ENCODE peak calls at places on chromosome 7, in ten cellular contexts. One of them, this sample, is unnamed.

GRCh38 chr7:148611692-148612091 is 21.1 kb downstream of the C7orf33 start:
- DNase-seq in K562: no peak
- DNase-seq in suprapubic skin: no peak
- DNase-seq in ovary: no peak
- DNase-seq in H1: peak
- DNase-seq in HepG2: no peak
- DNase-seq in tibial nerve: no peak
- DNase-seq in transverse colon: no peak
- DNase-seq in GM12878: no peak
- DNase-seq in SK-N-SH: no peak
- DNase-seq in this sample: no peak

GRCh38 chr7:2190531-2190930 is 42.2 kb downstream of the MAD1L1 start:
- DNase-seq in transverse colon: no peak
- DNase-seq in GM12878: no peak
- DNase-seq in K562: no peak
- DNase-seq in SK-N-SH: no peak
- DNase-seq in tibial nerve: no peak
- DNase-seq in H1: no peak
- DNase-seq in suprapubic skin: no peak
- DNase-seq in ovary: no peak
- DNase-seq in HepG2: no peak
- DNase-seq in this sample: no peak

GRCh38 chr7:16098058-16098457 is 323.3 kb downstream of the CRPPA start:
- DNase-seq in H1: no peak
- DNase-seq in K562: no peak
- DNase-seq in ovary: no peak
- DNase-seq in GM12878: no peak
- DNase-seq in HepG2: no peak
- DNase-seq in SK-N-SH: no peak
- DNase-seq in suprapubic skin: no peak
- DNase-seq in transverse colon: no peak
- DNase-seq in tibial nerve: no peak
- DNase-seq in this sample: no peak

GRCh38 chr7:41817386-41817785 is 114.5 kb upstream of the INHBA start:
- DNase-seq in H1: no peak
- DNase-seq in SK-N-SH: no peak
- DNase-seq in GM12878: no peak
- DNase-seq in ovary: no peak
- DNase-seq in HepG2: no peak
- DNase-seq in transverse colon: no peak
- DNase-seq in suprapubic skin: no peak
- DNase-seq in tibial nerve: no peak
- DNase-seq in K562: no peak
- DNase-seq in this sample: no peak

GRCh38 chr7:55405856-55406541 is 40.9 kb downstream of the LANCL2 start:
- DNase-seq in SK-N-SH: no peak
- DNase-seq in K562: no peak
- DNase-seq in H1: no peak
- DNase-seq in transverse colon: peak
- DNase-seq in ovary: no peak
- DNase-seq in GM12878: no peak
- DNase-seq in tibial nerve: no peak
- DNase-seq in HepG2: no peak
- DNase-seq in suprapubic skin: no peak
- DNase-seq in this sample: no peak

GRCh38 chr7:54841772-54842707 is 83.0 kb upstream of the SEC61G start:
- DNase-seq in H1: no peak
- DNase-seq in tibial nerve: no peak
- DNase-seq in K562: no peak
- DNase-seq in HepG2: peak
- DNase-seq in SK-N-SH: no peak
- DNase-seq in ovary: peak
- DNase-seq in suprapubic skin: no peak
- DNase-seq in GM12878: no peak
- DNase-seq in transverse colon: peak
- DNase-seq in this sample: no peak

GRCh38 chr7:137038706-137039105 is 170.3 kb downstream of the CHRM2 start:
- DNase-seq in SK-N-SH: no peak
- DNase-seq in GM12878: no peak
- DNase-seq in ovary: no peak
- DNase-seq in tibial nerve: no peak
- DNase-seq in transverse colon: no peak
- DNase-seq in K562: no peak
- DNase-seq in HepG2: no peak
- DNase-seq in H1: no peak
- DNase-seq in suprapubic skin: no peak
- DNase-seq in this sample: no peak

GRCh38 chr7:1954366-1955004 is 278.3 kb downstream of the MAD1L1 start:
- DNase-seq in tibial nerve: no peak
- DNase-seq in suprapubic skin: no peak
- DNase-seq in GM12878: no peak
- DNase-seq in SK-N-SH: no peak
- DNase-seq in transverse colon: no peak
- DNase-seq in K562: peak
- DNase-seq in H1: no peak
- DNase-seq in HepG2: no peak
- DNase-seq in ovary: no peak
- DNase-seq in this sample: no peak

GRCh38 chr7:107501593-107501992 is 31.7 kb downstream of the GPR22 start:
- DNase-seq in suprapubic skin: no peak
- DNase-seq in SK-N-SH: peak
- DNase-seq in ovary: no peak
- DNase-seq in transverse colon: peak
- DNase-seq in HepG2: peak
- DNase-seq in H1: no peak
- DNase-seq in GM12878: no peak
- DNase-seq in K562: peak
- DNase-seq in tibial nerve: no peak
- DNase-seq in this sample: no peak

GRCh38 chr7:150829426-150829825 is 22.9 kb upstream of the AOC1 start:
- DNase-seq in GM12878: no peak
- DNase-seq in SK-N-SH: no peak
- DNase-seq in transverse colon: no peak
- DNase-seq in K562: no peak
- DNase-seq in H1: no peak
- DNase-seq in tibial nerve: no peak
- DNase-seq in ovary: no peak
- DNase-seq in HepG2: no peak
- DNase-seq in suprapubic skin: no peak
- DNase-seq in this sample: no peak

DNA sequence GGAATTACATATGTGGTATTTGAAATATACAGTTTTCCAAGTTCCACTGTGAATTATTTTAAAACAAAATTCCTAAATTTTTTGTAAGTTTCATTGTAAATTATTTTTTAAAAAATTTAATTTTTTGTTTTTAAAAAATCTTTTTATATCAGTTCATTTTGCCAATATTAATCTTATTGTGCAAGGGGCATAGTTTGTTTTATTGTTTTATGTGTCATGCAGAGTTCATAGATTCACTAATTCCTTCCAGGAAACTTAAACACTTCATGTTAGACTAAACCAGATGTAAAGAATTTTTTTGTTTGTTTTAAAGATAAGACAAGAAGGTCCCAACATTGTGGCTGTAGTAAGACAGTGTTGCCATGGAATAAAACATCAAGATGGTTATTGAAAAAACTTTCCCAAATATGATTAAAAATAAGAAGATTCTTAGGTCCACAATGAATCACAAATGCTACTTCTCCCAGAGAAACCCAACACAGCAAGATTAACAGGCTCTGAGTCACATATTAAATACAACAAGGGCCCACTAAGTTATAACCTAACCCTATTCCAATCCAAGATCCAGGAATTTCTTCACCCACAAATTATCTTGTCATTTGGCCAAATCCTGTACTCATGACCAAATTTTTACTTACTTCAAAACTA is 464.7 kb upstream of the IGFBP3 start:
- DNase-seq in ovary: no peak
- DNase-seq in HepG2: no peak
- DNase-seq in SK-N-SH: no peak
- DNase-seq in tibial nerve: no peak
- DNase-seq in GM12878: no peak
- DNase-seq in H1: no peak
- DNase-seq in K562: no peak
- DNase-seq in suprapubic skin: no peak
- DNase-seq in transverse colon: no peak
- DNase-seq in this sample: no peak
- TF ChIP-seq EP300 in ovary: no peak
- TF ChIP-seq EP300 in HepG2: no peak
- TF ChIP-seq EP300 in SK-N-SH: no peak
- TF ChIP-seq EP300 in tibial nerve: no peak
- TF ChIP-seq EP300 in GM12878: no peak
- TF ChIP-seq EP300 in H1: no peak
- TF ChIP-seq EP300 in K562: no peak
- TF ChIP-seq EP300 in suprapubic skin: no peak
- TF ChIP-seq EP300 in transverse colon: no peak
- TF ChIP-seq EP300 in this sample: no peak

DNA sequence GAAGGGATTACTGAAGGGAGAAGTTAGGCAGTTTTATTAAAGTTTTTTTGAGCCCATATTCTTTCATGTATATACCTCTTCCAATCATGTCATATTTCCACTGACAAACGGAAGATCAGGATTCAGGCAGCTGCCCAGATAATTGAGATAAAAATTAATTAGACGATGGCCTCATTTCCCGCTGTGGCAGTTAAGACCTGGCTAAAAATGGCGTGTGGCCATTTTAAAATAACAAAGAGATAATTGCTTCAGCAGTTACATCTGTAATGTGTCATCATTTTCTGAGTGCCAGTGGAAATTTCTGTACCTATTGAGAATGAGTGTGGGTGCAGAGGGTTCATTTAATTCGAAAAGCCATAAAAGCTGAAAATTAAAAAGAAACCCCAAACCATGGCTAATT is 215.1 kb downstream of the STK31 start:
- DNase-seq in K562: no peak
- DNase-seq in suprapubic skin: no peak
- DNase-seq in tibial nerve: no peak
- DNase-seq in HepG2: no peak
- DNase-seq in H1: no peak
- DNase-seq in SK-N-SH: no peak
- DNase-seq in ovary: no peak
- DNase-seq in transverse colon: no peak
- DNase-seq in GM12878: no peak
- DNase-seq in this sample: peak
- TF ChIP-seq EP300 in K562: no peak
- TF ChIP-seq EP300 in suprapubic skin: no peak
- TF ChIP-seq EP300 in tibial nerve: no peak
- TF ChIP-seq EP300 in HepG2: no peak
- TF ChIP-seq EP300 in H1: no peak
- TF ChIP-seq EP300 in SK-N-SH: peak
- TF ChIP-seq EP300 in ovary: no peak
- TF ChIP-seq EP300 in transverse colon: no peak
- TF ChIP-seq EP300 in GM12878: no peak
- TF ChIP-seq EP300 in this sample: no peak

GRCh38 chr7:100613447-100614185 is 1.3 kb downstream of the MOSPD3 start:
- DNase-seq in ovary: peak
- DNase-seq in transverse colon: no peak
- DNase-seq in SK-N-SH: no peak
- DNase-seq in GM12878: no peak
- DNase-seq in tibial nerve: no peak
- DNase-seq in K562: no peak
- DNase-seq in H1: no peak
- DNase-seq in HepG2: no peak
- DNase-seq in suprapubic skin: no peak
- DNase-seq in this sample: no peak

GRCh38 chr7:100614308-100614861 is 2.0 kb downstream of the MOSPD3 start:
- DNase-seq in ovary: no peak
- DNase-seq in HepG2: no peak
- DNase-seq in K562: no peak
- DNase-seq in H1: no peak
- DNase-seq in suprapubic skin: no peak
- DNase-seq in transverse colon: no peak
- DNase-seq in GM12878: no peak
- DNase-seq in tibial nerve: no peak
- DNase-seq in SK-N-SH: no peak
- DNase-seq in this sample: no peak

GRCh38 chr7:100607111-100607510 is 4.9 kb downstream of the PCOLCE start:
- DNase-seq in SK-N-SH: no peak
- DNase-seq in HepG2: no peak
- DNase-seq in suprapubic skin: no peak
- DNase-seq in tibial nerve: no peak
- DNase-seq in transverse colon: no peak
- DNase-seq in K562: no peak
- DNase-seq in ovary: no peak
- DNase-seq in H1: no peak
- DNase-seq in GM12878: no peak
- DNase-seq in this sample: no peak

GRCh38 chr7:100612730-100613446 is 548 bp downstream of the MOSPD3 start:
- DNase-seq in H1: peak
- DNase-seq in GM12878: no peak
- DNase-seq in HepG2: peak
- DNase-seq in ovary: no peak
- DNase-seq in suprapubic skin: no peak
- DNase-seq in transverse colon: no peak
- DNase-seq in tibial nerve: no peak
- DNase-seq in K562: peak
- DNase-seq in SK-N-SH: peak
- DNase-seq in this sample: no peak

DNA sequence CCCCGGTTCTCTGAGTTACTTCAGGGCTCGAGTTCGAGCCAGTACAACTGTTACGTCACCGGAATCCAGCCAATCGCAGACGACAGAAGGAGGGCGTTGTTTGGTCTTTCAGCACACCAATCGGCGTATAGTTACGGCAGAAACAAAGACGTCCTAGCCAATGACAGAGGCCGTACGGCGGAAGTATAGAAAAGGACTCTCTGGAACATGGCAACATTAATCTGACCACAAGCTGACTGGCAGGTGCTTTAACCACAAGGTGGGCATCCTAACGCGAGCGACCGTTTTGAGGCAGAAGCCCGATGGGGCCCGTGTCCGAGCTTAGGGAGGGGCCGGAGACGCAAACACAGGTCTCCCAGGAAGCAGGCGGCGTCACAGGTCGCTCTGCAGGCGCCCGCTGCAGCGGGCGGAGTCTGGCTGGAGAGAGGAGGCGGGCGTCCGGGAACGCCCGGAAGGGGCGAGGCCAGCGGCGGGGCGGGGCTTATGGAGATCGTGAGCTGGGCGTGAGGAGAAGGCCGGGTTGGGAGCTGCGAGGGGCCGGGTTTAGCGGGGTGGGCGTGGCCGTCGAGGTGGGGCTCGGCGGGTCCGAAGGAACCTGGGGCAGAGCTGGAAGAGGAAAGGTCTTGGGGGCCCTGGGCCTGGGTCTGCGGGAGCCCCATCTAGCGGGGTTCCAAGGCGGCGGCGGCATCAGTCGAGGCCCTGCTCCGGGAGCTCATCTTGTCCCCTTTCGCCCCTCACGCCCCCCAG is at the start of gene MOSPD3:
- DNase-seq in SK-N-SH: peak
- DNase-seq in suprapubic skin: peak
- DNase-seq in H1: peak
- DNase-seq in tibial nerve: peak
- DNase-seq in GM12878: peak
- DNase-seq in transverse colon: peak
- DNase-seq in K562: peak
- DNase-seq in HepG2: peak
- DNase-seq in ovary: peak
- DNase-seq in this sample: peak
- TF ChIP-seq EP300 in SK-N-SH: peak
- TF ChIP-seq EP300 in suprapubic skin: no peak
- TF ChIP-seq EP300 in H1: no peak
- TF ChIP-seq EP300 in tibial nerve: peak
- TF ChIP-seq EP300 in GM12878: no peak
- TF ChIP-seq EP300 in transverse colon: peak
- TF ChIP-seq EP300 in K562: peak
- TF ChIP-seq EP300 in HepG2: no peak
- TF ChIP-seq EP300 in ovary: peak
- TF ChIP-seq EP300 in this sample: no peak

GRCh38 chr7:68420342-68420750 is 1177.9 kb upstream of the AUTS2 start:
- DNase-seq in K562: no peak
- DNase-seq in suprapubic skin: no peak
- DNase-seq in SK-N-SH: no peak
- DNase-seq in ovary: no peak
- DNase-seq in GM12878: no peak
- DNase-seq in HepG2: no peak
- DNase-seq in H1: no peak
- DNase-seq in transverse colon: no peak
- DNase-seq in tibial nerve: no peak
- DNase-seq in this sample: no peak
- TF ChIP-seq EP300 in K562: no peak
- TF ChIP-seq EP300 in suprapubic skin: no peak
- TF ChIP-seq EP300 in SK-N-SH: no peak
- TF ChIP-seq EP300 in ovary: no peak
- TF ChIP-seq EP300 in GM12878: no peak
- TF ChIP-seq EP300 in HepG2: no peak
- TF ChIP-seq EP300 in H1: no peak
- TF ChIP-seq EP300 in transverse colon: no peak
- TF ChIP-seq EP300 in tibial nerve: no peak
- TF ChIP-seq EP300 in this sample: no peak